ENCODE peak calls at places on chromosomes 1 and 21, in seven cellular contexts. One of them, this sample, is unnamed.
A peak's percentile ranks its signal among the peaks of the same experiment; 100 is the strongest.

GRCh38 chr1:174875306-174875705 is 124.4 kb upstream of the CACYBP start:
- DNase-seq in mesothelial cell of epicardium: peak; percentile 28
- DNase-seq in brain microvascular endothelial cell: no peak
- DNase-seq in hepatocyte: peak; percentile 81
- DNase-seq in ovary: no peak
- DNase-seq in lung: peak; percentile 78
- DNase-seq in IMR-90: no peak
- DNase-seq in this sample: no peak

GRCh38 chr1:116374340-116375164 is 1.5 kb downstream of the ATP1A1 start:
- DNase-seq in mesothelial cell of epicardium: no peak
- DNase-seq in brain microvascular endothelial cell: no peak
- DNase-seq in hepatocyte: no peak
- DNase-seq in ovary: no peak
- DNase-seq in lung: no peak
- DNase-seq in IMR-90: no peak
- DNase-seq in this sample: no peak

GRCh38 chr1:232548651-232549050 is 81.3 kb downstream of the SIPA1L2 start:
- DNase-seq in mesothelial cell of epicardium: no peak
- DNase-seq in brain microvascular endothelial cell: no peak
- DNase-seq in hepatocyte: no peak
- DNase-seq in ovary: peak; percentile 57
- DNase-seq in lung: no peak
- DNase-seq in IMR-90: no peak
- DNase-seq in this sample: no peak

GRCh38 chr21:36510911-36511310 is 31.0 kb upstream of the CLDN14 start:
- DNase-seq in mesothelial cell of epicardium: no peak
- DNase-seq in brain microvascular endothelial cell: no peak
- DNase-seq in hepatocyte: no peak
- DNase-seq in ovary: no peak
- DNase-seq in lung: no peak
- DNase-seq in IMR-90: no peak
- DNase-seq in this sample: no peak

GRCh38 chr1:183278736-183279591 is 92.9 kb downstream of the LAMC2 start:
- DNase-seq in mesothelial cell of epicardium: no peak
- DNase-seq in brain microvascular endothelial cell: peak; percentile 60
- DNase-seq in hepatocyte: no peak
- DNase-seq in ovary: no peak
- DNase-seq in lung: no peak
- DNase-seq in IMR-90: peak; percentile 68
- DNase-seq in this sample: no peak

GRCh38 chr1:99943238-99943794 is 26.5 kb upstream of the SLC35A3 start:
- DNase-seq in mesothelial cell of epicardium: no peak
- DNase-seq in brain microvascular endothelial cell: peak; percentile 23
- DNase-seq in hepatocyte: peak; percentile 30
- DNase-seq in ovary: no peak
- DNase-seq in lung: no peak
- DNase-seq in IMR-90: peak; percentile 38
- DNase-seq in this sample: no peak

GRCh38 chr1:207919523-207920210 is 8.7 kb upstream of the CD34 start:
- DNase-seq in mesothelial cell of epicardium: no peak
- DNase-seq in brain microvascular endothelial cell: no peak
- DNase-seq in hepatocyte: no peak
- DNase-seq in ovary: no peak
- DNase-seq in lung: no peak
- DNase-seq in IMR-90: no peak
- DNase-seq in this sample: no peak

GRCh38 chr1:1857096-1857703 is 33.7 kb downstream of the GNB1 start:
- DNase-seq in mesothelial cell of epicardium: no peak
- DNase-seq in brain microvascular endothelial cell: no peak
- DNase-seq in hepatocyte: no peak
- DNase-seq in ovary: no peak
- DNase-seq in lung: no peak
- DNase-seq in IMR-90: no peak
- DNase-seq in this sample: no peak

GRCh38 chr1:41479000-41479807 is 5.3 kb downstream of the EDN2 start:
- DNase-seq in mesothelial cell of epicardium: no peak
- DNase-seq in brain microvascular endothelial cell: peak; percentile 47
- DNase-seq in hepatocyte: no peak
- DNase-seq in ovary: peak; percentile 62
- DNase-seq in lung: no peak
- DNase-seq in IMR-90: peak; percentile 47
- DNase-seq in this sample: no peak

GRCh38 chr1:39635205-39635870 is 4.1 kb downstream of the HEYL start:
- DNase-seq in mesothelial cell of epicardium: no peak
- DNase-seq in brain microvascular endothelial cell: peak; percentile 45
- DNase-seq in hepatocyte: no peak
- DNase-seq in ovary: no peak
- DNase-seq in lung: no peak
- DNase-seq in IMR-90: no peak
- DNase-seq in this sample: no peak

GRCh38 chr1:244353572-244354091 is 98.1 kb downstream of the ADSS2 start:
- DNase-seq in mesothelial cell of epicardium: no peak
- DNase-seq in brain microvascular endothelial cell: peak; percentile 97
- DNase-seq in hepatocyte: peak; percentile 83
- DNase-seq in ovary: no peak
- DNase-seq in lung: peak; percentile 69
- DNase-seq in IMR-90: peak; percentile 97
- DNase-seq in this sample: no peak

GRCh38 chr1:53896673-53897229 is 2.8 kb downstream of the DIO1 start:
- DNase-seq in mesothelial cell of epicardium: no peak
- DNase-seq in brain microvascular endothelial cell: no peak
- DNase-seq in hepatocyte: peak; percentile 36
- DNase-seq in ovary: no peak
- DNase-seq in lung: no peak
- DNase-seq in IMR-90: peak; percentile 87
- DNase-seq in this sample: no peak

GRCh38 chr1:229756666-229757065 is 130.6 kb downstream of the URB2 start:
- DNase-seq in mesothelial cell of epicardium: no peak
- DNase-seq in brain microvascular endothelial cell: peak; percentile 64
- DNase-seq in hepatocyte: no peak
- DNase-seq in ovary: no peak
- DNase-seq in lung: no peak
- DNase-seq in IMR-90: peak; percentile 54
- DNase-seq in this sample: no peak

GRCh38 chr1:24913274-24913604 is 16.8 kb downstream of the RUNX3 start:
- DNase-seq in mesothelial cell of epicardium: no peak
- DNase-seq in brain microvascular endothelial cell: no peak
- DNase-seq in hepatocyte: no peak
- DNase-seq in ovary: no peak
- DNase-seq in lung: no peak
- DNase-seq in IMR-90: no peak
- DNase-seq in this sample: no peak

GRCh38 chr1:1361982-1362423 is 3.6 kb upstream of the MXRA8 start:
- DNase-seq in mesothelial cell of epicardium: no peak
- DNase-seq in brain microvascular endothelial cell: peak; percentile 77
- DNase-seq in hepatocyte: peak; percentile 78
- DNase-seq in ovary: no peak
- DNase-seq in lung: no peak
- DNase-seq in IMR-90: peak; percentile 85
- DNase-seq in this sample: no peak

GRCh38 chr21:39034590-39035536 is 148.4 kb downstream of the PSMG1 start:
- DNase-seq in mesothelial cell of epicardium: no peak
- DNase-seq in brain microvascular endothelial cell: no peak
- DNase-seq in hepatocyte: no peak
- DNase-seq in ovary: no peak
- DNase-seq in lung: no peak
- DNase-seq in IMR-90: no peak
- DNase-seq in this sample: no peak

GRCh38 chr21:39040494-39041110 is 142.6 kb downstream of the PSMG1 start:
- DNase-seq in mesothelial cell of epicardium: no peak
- DNase-seq in brain microvascular endothelial cell: no peak
- DNase-seq in hepatocyte: no peak
- DNase-seq in ovary: no peak
- DNase-seq in lung: no peak
- DNase-seq in IMR-90: no peak
- DNase-seq in this sample: no peak

GRCh38 chr21:39033878-39034589 is 149.2 kb downstream of the PSMG1 start:
- DNase-seq in mesothelial cell of epicardium: no peak
- DNase-seq in brain microvascular endothelial cell: peak; percentile 37
- DNase-seq in hepatocyte: peak; percentile 67
- DNase-seq in ovary: peak; percentile 39
- DNase-seq in lung: peak; percentile 77
- DNase-seq in IMR-90: no peak
- DNase-seq in this sample: no peak

GRCh38 chr21:39036581-39036980 is 146.7 kb downstream of the PSMG1 start:
- DNase-seq in mesothelial cell of epicardium: no peak
- DNase-seq in brain microvascular endothelial cell: no peak
- DNase-seq in hepatocyte: no peak
- DNase-seq in ovary: no peak
- DNase-seq in lung: no peak
- DNase-seq in IMR-90: no peak
- DNase-seq in this sample: no peak

DNA sequence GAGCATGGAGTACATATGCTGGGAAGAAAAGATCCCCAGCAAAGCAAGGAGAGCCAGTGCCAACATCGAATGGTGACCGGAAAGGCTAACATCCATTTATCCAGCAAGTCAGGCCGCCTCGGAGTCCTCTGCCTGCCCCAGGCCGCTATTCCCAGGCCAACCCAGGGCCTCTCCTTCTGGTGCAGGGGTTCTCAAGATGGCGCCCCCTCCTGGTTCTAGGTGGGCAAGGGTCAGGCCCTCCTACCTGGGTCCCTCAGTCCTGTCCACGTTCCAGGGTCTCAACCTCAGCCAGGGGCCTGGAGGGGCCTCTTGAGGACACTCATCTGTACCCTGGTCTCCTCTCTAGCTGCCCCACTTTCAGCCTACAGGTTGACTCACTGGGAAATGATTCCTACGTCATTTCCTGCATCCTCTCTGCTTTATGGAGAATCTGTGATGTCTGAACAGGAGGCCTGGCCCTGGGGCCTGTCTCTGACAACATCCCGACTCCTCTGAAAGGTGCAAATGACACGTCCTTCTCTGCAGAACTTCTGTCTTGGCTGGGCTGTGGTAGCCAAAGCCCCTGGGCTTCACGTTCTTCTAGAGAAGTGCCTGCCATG is 145.3 kb downstream of the PSMG1 start:
- DNase-seq in mesothelial cell of epicardium: no peak
- DNase-seq in brain microvascular endothelial cell: no peak
- DNase-seq in hepatocyte: no peak
- DNase-seq in ovary: no peak
- DNase-seq in lung: no peak
- DNase-seq in IMR-90: peak; percentile 52
- DNase-seq in this sample: no peak
- TF ChIP-seq CTCF in mesothelial cell of epicardium: peak; percentile 25
- TF ChIP-seq CTCF in brain microvascular endothelial cell: peak; percentile 24
- TF ChIP-seq CTCF in hepatocyte: no peak
- TF ChIP-seq CTCF in ovary: no peak
- TF ChIP-seq CTCF in lung: no peak
- TF ChIP-seq CTCF in IMR-90: no peak
- TF ChIP-seq CTCF in this sample: no peak

GRCh38 chr1:151693057-151693651 is 23.4 kb downstream of the CELF3 start:
- DNase-seq in mesothelial cell of epicardium: no peak
- DNase-seq in brain microvascular endothelial cell: peak; percentile 22
- DNase-seq in hepatocyte: peak; percentile 60
- DNase-seq in ovary: no peak
- DNase-seq in lung: no peak
- DNase-seq in IMR-90: peak; percentile 47
- DNase-seq in this sample: no peak
- TF ChIP-seq CTCF in mesothelial cell of epicardium: no peak
- TF ChIP-seq CTCF in brain microvascular endothelial cell: peak; percentile 82
- TF ChIP-seq CTCF in hepatocyte: peak; percentile 58
- TF ChIP-seq CTCF in ovary: no peak
- TF ChIP-seq CTCF in lung: no peak
- TF ChIP-seq CTCF in IMR-90: peak; percentile 68
- TF ChIP-seq CTCF in this sample: peak; percentile 46

DNA sequence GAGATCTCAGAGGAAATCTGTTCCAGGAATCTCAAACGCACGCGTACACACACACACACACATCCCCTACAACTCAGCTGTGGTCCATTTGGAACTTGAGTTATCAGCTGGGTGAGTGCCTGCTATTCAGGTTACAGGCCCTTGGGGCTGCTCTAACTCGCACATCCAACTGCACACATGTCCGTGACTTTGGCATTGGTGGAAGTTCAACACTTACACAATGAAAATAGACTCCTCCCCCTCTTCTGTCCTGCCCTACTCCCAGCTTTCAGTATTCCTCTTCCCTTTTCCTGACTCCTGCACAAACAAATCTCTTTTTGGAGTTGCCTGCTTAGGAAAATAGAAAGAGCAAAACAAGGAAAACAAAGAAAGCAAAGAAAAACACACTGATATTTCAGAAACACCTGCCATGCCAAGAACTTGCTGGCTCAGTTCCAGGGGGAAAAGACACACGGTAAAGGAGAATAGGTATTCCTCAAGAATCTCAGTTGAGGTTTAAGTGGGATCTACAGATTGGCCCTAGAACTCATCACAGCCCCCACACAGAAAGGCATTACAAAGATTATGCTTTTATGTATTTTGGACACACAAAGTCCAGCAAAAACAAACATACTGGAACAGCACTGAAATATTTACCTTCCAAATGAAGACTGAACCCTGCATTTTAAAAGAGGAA is 140.8 kb downstream of the TGFBR3 start:
- DNase-seq in mesothelial cell of epicardium: no peak
- DNase-seq in brain microvascular endothelial cell: no peak
- DNase-seq in hepatocyte: peak; percentile 35
- DNase-seq in ovary: no peak
- DNase-seq in lung: no peak
- DNase-seq in IMR-90: no peak
- DNase-seq in this sample: no peak
- TF ChIP-seq CTCF in mesothelial cell of epicardium: no peak
- TF ChIP-seq CTCF in brain microvascular endothelial cell: no peak
- TF ChIP-seq CTCF in hepatocyte: no peak
- TF ChIP-seq CTCF in ovary: peak; percentile 13
- TF ChIP-seq CTCF in lung: no peak
- TF ChIP-seq CTCF in IMR-90: no peak
- TF ChIP-seq CTCF in this sample: no peak

GRCh38 chr1:27127419-27127818 is 27.5 kb downstream of the SLC9A1 start:
- DNase-seq in mesothelial cell of epicardium: no peak
- DNase-seq in brain microvascular endothelial cell: no peak
- DNase-seq in hepatocyte: no peak
- DNase-seq in ovary: no peak
- DNase-seq in lung: no peak
- DNase-seq in IMR-90: no peak
- DNase-seq in this sample: no peak
- TF ChIP-seq CTCF in mesothelial cell of epicardium: no peak
- TF ChIP-seq CTCF in brain microvascular endothelial cell: peak; percentile 55
- TF ChIP-seq CTCF in hepatocyte: no peak
- TF ChIP-seq CTCF in ovary: no peak
- TF ChIP-seq CTCF in lung: no peak
- TF ChIP-seq CTCF in IMR-90: peak; percentile 20
- TF ChIP-seq CTCF in this sample: no peak